ENCODE peak calls at places on chromosomes 4 and X, in ten cellular contexts. P, U, H, C, Q, V, D, Y, S and G are unnamed samples.

GRCh38 chr4:143406523-143406922 is 69.8 kb downstream of the GAB1 start:
- DNase-seq in Q (peak; percentile 62), D (no peak), P (no peak), V (peak; percentile 39), U (peak; percentile 45), Y (no peak), C (no peak), S (no peak), H (no peak), G (peak; percentile 58)

GRCh38 chr4:108795733-108796132 is 32.9 kb upstream of the ETNPPL start:
- DNase-seq in V (no peak), Y (no peak), D (no peak), C (no peak), H (no peak), U (no peak), P (no peak), Q (no peak), S (no peak), G (no peak)

GRCh38 chr4:10084651-10085320 is 31.8 kb downstream of the WDR1 start:
- DNase-seq in C (peak; percentile 12), Q (no peak), P (no peak), D (peak; percentile 16), Y (no peak), S (no peak), H (no peak), U (peak; percentile 5), V (no peak), G (no peak)

GRCh38 chr4:71004281-71004851 is 10.9 kb downstream of the DCK start:
- DNase-seq in Y (no peak), C (no peak), U (peak; percentile 49), P (no peak), S (no peak), Q (no peak), H (no peak), D (no peak), V (no peak), G (no peak)

GRCh38 chr4:26474551-26474950 is 15.7 kb downstream of the CCKAR start:
- DNase-seq in Q (no peak), Y (no peak), V (no peak), P (no peak), S (no peak), H (peak; percentile 49), D (no peak), U (no peak), C (no peak), G (no peak)

GRCh38 chrX:18574591-18574990 is 97.3 kb downstream of the RS1 start:
- DNase-seq in C (peak; percentile 66), V (peak; percentile 49), Q (no peak), P (no peak), H (no peak), D (no peak), S (no peak), U (no peak), Y (no peak), G (peak; percentile 47)

GRCh38 chr4:38891051-38891738 is 23.6 kb downstream of the FAM114A1 start:
- DNase-seq in C (no peak), U (no peak), S (no peak), D (no peak), V (no peak), P (no peak), Y (no peak), H (no peak), Q (no peak), G (no peak)

GRCh38 chrX:69083361-69083760 is 81.9 kb downstream of the PJA1 start:
- DNase-seq in U (no peak), H (no peak), D (no peak), P (no peak), Q (no peak), C (no peak), Y (no peak), S (no peak), V (no peak), G (no peak)

GRCh38 chr4:100895572-100896197 is 377.9 kb upstream of the EMCN start:
- DNase-seq in C (no peak), U (no peak), S (no peak), P (peak; percentile 19), H (no peak), V (no peak), Y (peak; percentile 21), D (peak; percentile 8), Q (no peak), G (no peak)

GRCh38 chr4:2931765-2932560 is 31.2 kb downstream of the NOP14 start:
- DNase-seq in U (peak; percentile 61), S (no peak), D (peak; percentile 76), V (peak; percentile 25), Q (no peak), Y (peak; percentile 94), P (peak; percentile 55), C (peak; percentile 38), H (peak; percentile 93), G (peak; percentile 88)

GRCh38 chr4:139042981-139043460 is 27.4 kb downstream of the NOCT start:
- DNase-seq in H (no peak), S (no peak), U (no peak), P (no peak), D (no peak), V (no peak), Q (no peak), C (no peak), Y (no peak), G (no peak)

GRCh38 chr4:64582492-64582891 is 173.2 kb upstream of the TECRL start:
- DNase-seq in V (no peak), U (no peak), Y (no peak), C (no peak), H (no peak), S (no peak), P (no peak), Q (no peak), D (no peak), G (no peak)

GRCh38 chrX:68838571-68838910 is 9.7 kb downstream of the EFNB1 start:
- DNase-seq in Q (no peak), S (no peak), D (no peak), C (no peak), U (no peak), Y (no peak), P (no peak), H (peak; percentile 73), V (no peak), G (no peak)

GRCh38 chr4:53921856-53922255 is 142.5 kb downstream of the CHIC2 start:
- DNase-seq in U (no peak), S (no peak), Y (no peak), V (no peak), Q (no peak), P (no peak), H (no peak), D (no peak), C (no peak), G (no peak)

GRCh38 chr4:155707251-155707650 is 40.6 kb downstream of the GUCY1A1 start:
- DNase-seq in Y (no peak), H (no peak), V (no peak), D (no peak), S (no peak), Q (no peak), P (no peak), C (no peak), U (no peak), G (no peak)

GRCh38 chr4:140343303-140343702 is 30.1 kb upstream of the SCOC start:
- DNase-seq in U (peak; percentile 89), P (no peak), S (no peak), H (no peak), Y (no peak), C (peak; percentile 23), Q (no peak), V (no peak), D (no peak), G (no peak)

GRCh38 chr4:42628740-42629139 is 28.2 kb downstream of the ATP8A1 start:
- DNase-seq in D (no peak), C (no peak), V (no peak), U (peak; percentile 81), S (no peak), H (no peak), Q (no peak), Y (no peak), P (no peak), G (no peak)
- TF ChIP-seq POLR2A in D (no peak), C (no peak), V (no peak), U (peak; percentile 23), S (no peak), H (no peak), Q (no peak), Y (no peak), P (no peak), G (no peak)

DNA sequence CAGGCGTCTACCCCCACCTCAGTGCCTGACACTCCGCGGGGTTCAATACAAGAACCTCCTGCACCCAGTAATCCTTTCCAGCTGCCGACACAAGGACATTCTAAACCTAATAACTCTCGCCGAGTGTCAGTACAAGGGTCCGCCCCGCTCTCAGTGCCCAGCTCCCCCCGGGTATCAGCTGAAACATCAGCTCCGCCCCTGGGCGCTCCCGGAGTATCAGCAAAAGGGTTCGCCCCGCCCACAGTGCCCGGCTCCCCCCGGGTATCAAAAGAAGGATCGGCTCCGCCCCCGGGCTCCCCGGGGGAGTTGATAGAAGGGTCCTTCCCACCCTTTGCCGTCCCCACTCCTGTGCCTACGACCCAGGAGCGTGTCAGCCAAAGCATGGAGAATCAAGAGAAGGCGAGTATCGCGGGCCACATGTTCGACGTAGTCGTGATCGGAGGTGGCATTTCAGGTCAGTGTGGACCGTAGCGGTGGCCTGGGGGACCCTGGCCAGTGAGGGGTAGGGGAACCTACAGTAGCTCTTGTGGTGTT is at the start of gene MAOA:
- DNase-seq in H (peak; percentile 97), S (peak; percentile 94), U (peak; percentile 88), Q (peak; percentile 58), D (no peak), P (no peak), V (peak; percentile 72), Y (no peak), C (peak; percentile 66), G (peak; percentile 75)
- TF ChIP-seq POLR2A in H (no peak), S (peak; percentile 37), U (peak; percentile 76), Q (no peak), D (no peak), P (no peak), V (peak; percentile 73), Y (no peak), C (peak; percentile 22), G (no peak)

DNA sequence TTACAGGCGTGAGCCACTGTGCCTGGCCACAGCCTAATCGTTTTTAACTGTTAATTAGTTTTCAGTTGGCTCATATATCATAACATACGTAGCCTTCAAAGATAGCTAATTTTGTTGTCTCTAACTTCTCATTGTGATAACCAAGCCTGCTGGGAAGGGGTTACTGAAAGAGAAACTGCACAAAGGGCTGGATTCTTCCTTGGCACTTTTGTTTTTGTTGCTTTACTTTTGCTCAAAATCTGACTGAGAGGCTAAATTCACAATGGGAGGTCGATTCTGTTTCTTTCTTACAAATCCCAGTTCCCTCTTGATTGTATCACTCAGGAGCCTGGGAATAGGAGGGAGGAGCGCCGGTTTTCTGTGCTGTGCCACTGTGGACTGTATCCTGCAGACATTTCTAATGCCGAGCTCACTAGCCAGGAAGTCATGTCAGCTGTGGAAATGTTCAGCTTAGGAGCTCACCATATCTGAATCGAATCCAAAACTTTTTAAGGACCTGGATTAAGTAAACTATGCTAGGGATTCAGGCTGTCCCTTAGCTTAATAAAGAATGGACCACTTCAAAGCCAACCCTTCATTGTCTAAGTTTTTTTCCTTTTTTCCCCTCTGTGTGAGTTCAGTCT is 120.5 kb upstream of the FAT1 start:
- DNase-seq in V (peak; percentile 17), Q (peak; percentile 31), Y (no peak), C (peak; percentile 15), P (no peak), S (no peak), H (no peak), U (no peak), D (no peak), G (peak; percentile 24)
- TF ChIP-seq POLR2A in V (no peak), Q (no peak), Y (no peak), C (no peak), P (no peak), S (no peak), H (no peak), U (no peak), D (no peak), G (no peak)

GRCh38 chrX:21839334-21840198 is at the start of gene MBTPS2:
- DNase-seq in V (peak; percentile 82), Y (peak; percentile 92), S (no peak), U (peak; percentile 85), C (peak; percentile 89), H (peak; percentile 95), P (peak; percentile 46), Q (peak; percentile 78), D (peak; percentile 17), G (peak; percentile 88)
- TF ChIP-seq POLR2A in V (no peak), Y (peak; percentile 38), S (peak; percentile 18), U (peak; percentile 67), C (peak; percentile 51), H (no peak), P (peak; percentile 93), Q (no peak), D (peak; percentile 52), G (no peak)